ENCODE peak calls at places on chromosome 19, in five cellular contexts. One of them, this sample, is unnamed.

GRCh38 chr19:18097993-18098890 is 664 bp downstream of the MAST3 start:
- DNase-seq in HT1080: no peak
- DNase-seq in neural crest cell: no peak
- DNase-seq in iris pigment epithelial cell: no peak
- DNase-seq in T-helper 2 cell: peak
- DNase-seq in this sample: no peak

GRCh38 chr19:33487901-33488817 is 33.4 kb downstream of the PEPD start:
- DNase-seq in HT1080: no peak
- DNase-seq in neural crest cell: no peak
- DNase-seq in iris pigment epithelial cell: no peak
- DNase-seq in T-helper 2 cell: no peak
- DNase-seq in this sample: peak

GRCh38 chr19:52638601-52639000 is 446 bp upstream of the ZNF83 start:
- DNase-seq in HT1080: no peak
- DNase-seq in neural crest cell: no peak
- DNase-seq in iris pigment epithelial cell: peak
- DNase-seq in T-helper 2 cell: no peak
- DNase-seq in this sample: peak

GRCh38 chr19:19618384-19619051 is at the start of gene PBX4:
- DNase-seq in HT1080: no peak
- DNase-seq in neural crest cell: peak
- DNase-seq in iris pigment epithelial cell: peak
- DNase-seq in T-helper 2 cell: peak
- DNase-seq in this sample: peak

GRCh38 chr19:2394054-2394668 is 33.2 kb downstream of the TIMM13 start:
- DNase-seq in HT1080: no peak
- DNase-seq in neural crest cell: no peak
- DNase-seq in iris pigment epithelial cell: no peak
- DNase-seq in T-helper 2 cell: no peak
- DNase-seq in this sample: no peak

GRCh38 chr19:47225746-47226425 is 5.1 kb downstream of the BBC3 start:
- DNase-seq in HT1080: peak
- DNase-seq in neural crest cell: peak
- DNase-seq in iris pigment epithelial cell: peak
- DNase-seq in T-helper 2 cell: peak
- DNase-seq in this sample: peak

GRCh38 chr19:19061491-19061890 is 2.3 kb upstream of the SLC25A42 start:
- DNase-seq in HT1080: no peak
- DNase-seq in neural crest cell: no peak
- DNase-seq in iris pigment epithelial cell: no peak
- DNase-seq in T-helper 2 cell: no peak
- DNase-seq in this sample: no peak

GRCh38 chr19:7482584-7483439 is 6.0 kb downstream of the PEX11G start:
- DNase-seq in HT1080: no peak
- DNase-seq in neural crest cell: no peak
- DNase-seq in iris pigment epithelial cell: no peak
- DNase-seq in T-helper 2 cell: no peak
- DNase-seq in this sample: no peak

GRCh38 chr19:57068921-57069697 is 50.7 kb upstream of the USP29 start:
- DNase-seq in HT1080: no peak
- DNase-seq in neural crest cell: no peak
- DNase-seq in iris pigment epithelial cell: no peak
- DNase-seq in T-helper 2 cell: no peak
- DNase-seq in this sample: peak